ENCODE peak calls at places on chromosomes 12 and 14, in six cellular contexts. L is stimulated activated naive CD8-positive, alpha-beta T cell treated with anti-CD3 and anti-CD28 coated beads, Interleukin-15, amount 100 ng/mL, for 72 hours; A is mucosa of descending colon; C is body of pancreas; W is naive B cell; P is activated naive CD4-positive, alpha-beta T cell treated with anti-CD3 and anti-CD28 coated beads, Interleukin-2, amount 50 U/mL, for 72 hours. Z is an unnamed sample.

GRCh38 chr12:76621582-76622024 is 62.0 kb upstream of the OSBPL8 start:
- ATAC-seq in L (peak; percentile 68), A (peak; percentile 94), C (peak; percentile 98), W (peak; percentile 55), P (peak; percentile 86), Z (peak; percentile 64)

GRCh38 chr14:64693766-64694165 is 10.5 kb upstream of the PLEKHG3 start:
- ATAC-seq in L (no peak), A (no peak), C (peak; percentile 24), W (no peak), P (no peak), Z (no peak)

GRCh38 chr12:59677857-59678256 is 82.0 kb downstream of the SLC16A7 start:
- ATAC-seq in L (no peak), A (no peak), C (peak; percentile 83), W (no peak), P (no peak), Z (no peak)

GRCh38 chr12:94815958-94816357 is 165.6 kb upstream of the TMCC3 start:
- ATAC-seq in L (no peak), A (no peak), C (no peak), W (no peak), P (no peak), Z (no peak)

GRCh38 chr14:93161411-93161940 is 23.2 kb downstream of the MOAP1 start:
- ATAC-seq in L (no peak), A (no peak), C (no peak), W (no peak), P (no peak), Z (no peak)

GRCh38 chr14:50333010-50333409 is 20.9 kb downstream of the DMAC2L start:
- ATAC-seq in L (no peak), A (no peak), C (no peak), W (no peak), P (no peak), Z (no peak)

GRCh38 chr14:22692194-22692593 is 48.0 kb upstream of the OR6J1 start:
- ATAC-seq in L (no peak), A (no peak), C (no peak), W (no peak), P (no peak), Z (no peak)

GRCh38 chr14:39374846-39375245 is 57.4 kb downstream of the FBXO33 start:
- ATAC-seq in L (no peak), A (no peak), C (no peak), W (no peak), P (no peak), Z (no peak)

GRCh38 chr12:4177257-4177656 is 96.3 kb upstream of the CCND2 start:
- ATAC-seq in L (no peak), A (no peak), C (no peak), W (no peak), P (no peak), Z (no peak)